ENCODE peak calls at places on chromosomes 2 and 18, in eight cellular contexts. A is CD4-positive, alpha-beta T cell; N is GM18507; O is HEK293T; U is mucosa of descending colon; Z is DMS79; B is fibroblast of lung; L is amygdala. Y is an unnamed sample.

GRCh38 chr2:129877795-129878775 is 101.4 kb upstream of the RAB6C start:
- DNase-seq in U (peak; percentile 45), O (peak; percentile 44), A (no peak), N (peak; percentile 3), B (peak; percentile 65), L (no peak), Z (peak; percentile 33), Y (peak; percentile 70)

GRCh38 chr2:18910843-18911242 is 321.5 kb upstream of the NT5C1B start:
- DNase-seq in O (no peak), B (peak; percentile 75), A (no peak), U (no peak), Z (no peak), L (no peak), N (no peak), Y (peak; percentile 41)

GRCh38 chr2:18518116-18519111 is 42.0 kb downstream of the RDH14 start:
- DNase-seq in L (no peak), O (no peak), A (no peak), B (peak; percentile 54), Z (no peak), N (no peak), U (no peak), Y (peak; percentile 46)

GRCh38 chr2:25528173-25528572 is 145.2 kb downstream of the DTNB start:
- DNase-seq in N (no peak), B (peak; percentile 57), Z (no peak), L (no peak), O (no peak), A (no peak), U (no peak), Y (peak; percentile 48)

GRCh38 chr2:127324635-127325034 is 30.7 kb upstream of the ERCC3 start:
- DNase-seq in L (no peak), N (no peak), B (peak; percentile 77), U (peak; percentile 49), Z (no peak), A (no peak), O (peak; percentile 25), Y (peak; percentile 45)

GRCh38 chr2:31992934-31993333 is 17.9 kb downstream of the MEMO1 start:
- DNase-seq in N (no peak), L (no peak), Z (no peak), A (no peak), O (no peak), U (no peak), B (no peak), Y (no peak)

GRCh38 chr2:18238231-18238630 is 322.2 kb downstream of the RDH14 start:
- DNase-seq in Z (no peak), U (no peak), N (no peak), O (no peak), L (no peak), B (no peak), A (no peak), Y (no peak)

GRCh38 chr18:45793295-45793965 is 32.0 kb upstream of the SIGLEC15 start:
- DNase-seq in A (no peak), Z (no peak), L (no peak), O (no peak), B (peak; percentile 85), U (no peak), N (no peak), Y (peak; percentile 67)

GRCh38 chr18:26549103-26549485 is 741 bp upstream of the KCTD1 start:
- DNase-seq in L (no peak), B (peak; percentile 46), A (no peak), O (peak; percentile 56), Z (no peak), U (no peak), N (no peak), Y (no peak)